ENCODE peak calls at places on chromosomes 11 and 22, in eight cellular contexts. R, J, Y, C, K, H, V and U are unnamed samples.

GRCh38 chr11:48307760-48308386 is 1.9 kb downstream of the OR4S1 start:
- DNase-seq in Y (peak; percentile 40), C (peak; percentile 45), V (peak; percentile 75), K (peak; percentile 69), R (peak; percentile 21), J (peak; percentile 39), H (peak; percentile 70), U (peak; percentile 76)

GRCh38 chr11:12397953-12398352 is 20.6 kb downstream of the PARVA start:
- DNase-seq in K (peak; percentile 96), V (peak; percentile 28), H (no peak), Y (no peak), C (no peak), J (no peak), R (peak; percentile 40), U (no peak)

GRCh38 chr22:49852898-49853894 is at the start of gene ZBED4:
- DNase-seq in Y (peak; percentile 90), K (peak; percentile 99), R (peak; percentile 99), C (peak; percentile 100), H (peak; percentile 99), V (peak; percentile 97), J (peak; percentile 99), U (peak; percentile 99)

GRCh38 chr22:43526117-43526655 is 114.4 kb downstream of the MPPED1 start:
- DNase-seq in J (no peak), K (no peak), C (no peak), H (no peak), R (no peak), Y (no peak), V (no peak), U (no peak)

GRCh38 chr22:27863001-27863400 is 56.1 kb downstream of the PITPNB start:
- DNase-seq in R (no peak), H (no peak), V (no peak), C (no peak), Y (no peak), K (no peak), J (no peak), U (no peak)

GRCh38 chr22:19120829-19121630 is 1.2 kb downstream of the DGCR2 start:
- DNase-seq in R (peak; percentile 76), V (peak; percentile 76), K (peak; percentile 75), H (no peak), C (no peak), Y (peak; percentile 27), J (peak; percentile 46), U (no peak)

GRCh38 chr11:50174189-50174588 is 141.5 kb downstream of the OR4C45 start:
- DNase-seq in K (peak; percentile 57), Y (no peak), C (no peak), H (no peak), V (peak; percentile 55), R (no peak), J (no peak), U (peak; percentile 39)

GRCh38 chr11:85709983-85710382 is 24.0 kb upstream of the CCDC89 start:
- DNase-seq in H (no peak), K (no peak), J (no peak), Y (no peak), V (no peak), R (no peak), C (no peak), U (no peak)

GRCh38 chr11:41245704-41246398 is 213.6 kb downstream of the LRRC4C start:
- DNase-seq in J (peak; percentile 11), R (no peak), C (peak; percentile 2), Y (no peak), K (no peak), V (peak; percentile 17), H (no peak), U (no peak)

GRCh38 chr11:62004473-62004872 is 37.0 kb upstream of the FTH1 start:
- DNase-seq in C (no peak), V (peak; percentile 38), Y (no peak), J (no peak), K (peak; percentile 47), R (no peak), H (no peak), U (no peak)

GRCh38 chr11:70384486-70385152 is 13.7 kb upstream of the CTTN start:
- DNase-seq in Y (no peak), R (no peak), C (peak; percentile 41), K (no peak), J (no peak), V (no peak), H (no peak), U (no peak)

GRCh38 chr11:2563216-2564007 is 118.6 kb downstream of the KCNQ1 start:
- DNase-seq in R (no peak), Y (no peak), K (no peak), C (no peak), H (no peak), V (no peak), J (no peak), U (no peak)

GRCh38 chr22:36027960-36028645 is 521 bp downstream of the RBFOX2 start:
- DNase-seq in C (peak; percentile 86), V (peak; percentile 52), Y (no peak), J (peak; percentile 94), R (no peak), H (peak; percentile 58), K (no peak), U (peak; percentile 52)

GRCh38 chr22:46547179-46547882 is 9.9 kb upstream of the CELSR1 start:
- DNase-seq in J (peak; percentile 55), C (no peak), Y (no peak), K (peak; percentile 96), H (no peak), V (no peak), R (peak; percentile 59), U (no peak)

GRCh38 chr11:10659339-10660216 is 34.0 kb downstream of the IRAG1 start:
- DNase-seq in R (peak; percentile 83), H (no peak), K (peak; percentile 96), C (no peak), V (peak; percentile 90), Y (peak; percentile 96), J (no peak), U (no peak)

DNA sequence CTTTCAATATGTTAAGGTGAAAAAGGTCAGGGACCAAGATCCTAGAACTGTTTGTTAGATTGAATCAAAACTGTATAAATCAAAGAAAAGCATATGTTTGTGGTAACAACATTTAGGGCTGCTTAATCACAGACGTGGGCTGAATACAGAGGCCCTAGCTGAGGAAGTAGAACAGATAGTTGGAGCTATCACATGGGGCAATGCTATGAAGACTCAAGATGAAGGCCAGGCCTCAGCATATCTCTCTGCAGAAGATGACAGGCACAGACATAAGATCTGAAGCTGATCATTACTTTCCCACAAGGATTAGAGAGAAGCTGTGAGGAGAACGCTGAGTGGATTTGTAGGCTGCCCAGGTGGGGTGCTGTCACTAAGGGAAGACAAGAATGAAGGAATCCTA is 158.6 kb upstream of the CARD18 start:
- DNase-seq in R (no peak), C (no peak), K (no peak), Y (no peak), H (no peak), V (no peak), J (peak; percentile 27), U (no peak)
- H3K4me2 ChIP-seq in R (no peak overlapping the region), C (peak overlapping the region; percentile 38), K (no peak overlapping the region), Y (peak overlapping the region; percentile 8), H (no peak overlapping the region), V (no peak overlapping the region), J (no peak overlapping the region), U (no peak overlapping the region)

GRCh38 chr11:67160872-67161783 is 42.1 kb downstream of the KDM2A start:
- DNase-seq in V (peak; percentile 74), Y (no peak), J (no peak), H (no peak), K (peak; percentile 38), R (no peak), C (no peak), U (no peak)
- TF ChIP-seq EZH2phosphoT487 in V (no peak), Y (no peak), J (no peak), H (no peak), K (no peak), R (no peak), C (no peak), U (no peak)

GRCh38 chr11:55819330-55819729 is at the start of gene OR5D18:
- DNase-seq in K (no peak), C (no peak), R (no peak), Y (no peak), V (no peak), J (no peak), H (no peak), U (no peak)
- H3K9me3 ChIP-seq in K (no peaks in the 10 kb centered on the region), C (no peaks in the 10 kb centered on the region), R (peaks cover 4% of the 10 kb centered on the region), Y (peaks cover 12% of the 10 kb centered on the region), V (peaks cover 8% of the 10 kb centered on the region), J (peaks cover 20% of the 10 kb centered on the region), H (no peaks in the 10 kb centered on the region), U (no peaks in the 10 kb centered on the region)

GRCh38 chr22:40040927-40041326 is 46.2 kb downstream of the FAM83F start:
- DNase-seq in V (peak; percentile 73), H (no peak), R (peak; percentile 50), Y (no peak), J (no peak), K (peak; percentile 42), C (no peak), U (no peak)
- H3K4me2 ChIP-seq in V (no peak overlapping the region), H (no peak overlapping the region), R (peak overlapping the region; percentile 35), Y (no peak overlapping the region), J (no peak overlapping the region), K (no peak overlapping the region), C (peak overlapping the region; percentile 52), U (no peak overlapping the region)

DNA sequence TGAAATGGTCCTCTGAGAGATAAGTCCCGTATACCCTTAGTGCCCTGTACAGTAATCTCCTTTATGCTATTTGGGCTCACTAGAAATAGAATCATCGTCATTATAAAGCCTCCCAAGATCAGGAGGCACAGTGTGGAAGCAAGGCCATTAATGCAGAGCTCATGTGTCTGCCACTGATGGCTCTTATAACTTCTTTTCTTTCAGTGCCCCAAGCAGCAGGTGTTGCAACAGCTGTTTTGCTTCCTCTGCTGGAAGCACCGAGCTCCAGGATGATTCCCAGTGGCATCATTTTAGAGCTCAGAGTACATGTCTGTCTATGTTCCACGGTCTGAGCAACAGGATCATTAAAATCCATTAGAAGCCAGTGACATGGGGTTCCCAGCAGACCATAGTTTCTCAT is 803.0 kb upstream of the FAT3 start:
- DNase-seq in V (no peak), C (no peak), Y (no peak), K (no peak), J (no peak), R (no peak), H (no peak), U (no peak)
- TF ChIP-seq EZH2phosphoT487 in V (no peak), C (no peak), Y (no peak), K (no peak), J (no peak), R (no peak), H (no peak), U (no peak)

DNA sequence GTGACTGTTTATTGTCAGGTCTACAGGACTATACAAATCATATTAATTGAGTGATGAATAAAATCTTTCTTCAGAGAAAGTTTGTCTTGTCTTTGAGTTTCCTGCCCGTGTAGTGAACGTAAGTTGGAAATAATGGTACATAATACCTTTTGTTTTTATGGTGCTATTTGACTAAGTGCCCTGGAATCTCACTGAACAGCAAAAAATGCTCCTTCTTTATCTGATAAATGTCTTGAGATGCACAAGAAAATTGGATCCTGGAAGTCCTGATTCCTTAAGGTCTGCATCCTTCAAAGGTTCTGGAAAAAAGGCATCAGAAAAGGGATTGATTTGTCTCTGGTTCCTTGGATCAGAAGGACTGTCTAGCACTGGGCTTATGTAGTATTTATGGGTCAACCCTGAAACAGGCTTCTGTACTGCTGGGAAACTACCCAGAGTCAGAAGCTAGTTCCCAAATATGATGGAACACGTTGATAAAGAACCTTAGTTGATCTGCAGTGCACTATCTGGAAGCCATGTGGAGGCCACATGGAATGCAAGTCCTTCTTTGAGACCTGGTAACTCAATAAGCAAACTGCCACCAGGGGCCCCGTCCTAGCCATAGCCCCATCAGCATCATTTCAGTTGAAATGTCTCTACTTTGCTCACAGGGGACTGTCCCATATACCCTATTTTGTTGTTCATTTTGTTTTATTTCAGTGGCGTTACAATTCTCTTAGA is 100.6 kb upstream of the CD44 start:
- DNase-seq in C (peak; percentile 5), Y (no peak), K (no peak), H (no peak), V (peak; percentile 18), J (no peak), R (no peak), U (no peak)
- H3K9me3 ChIP-seq in C (no peaks in the 10 kb centered on the region), Y (no peaks in the 10 kb centered on the region), K (no peaks in the 10 kb centered on the region), H (no peaks in the 10 kb centered on the region), V (no peaks in the 10 kb centered on the region), J (no peaks in the 10 kb centered on the region), R (no peaks in the 10 kb centered on the region), U (no peaks in the 10 kb centered on the region)